ENCODE peak calls at places on chromosomes 12 and 14, in four cellular contexts. M is iris pigment epithelial cell, C is pons, E is sciatic nerve. H is an unnamed sample.

GRCh38 chr14:106318700-106319099 is 792.3 kb downstream of the TMEM121 start:
- DNase-seq in M (no peak), C (no peak), E (no peak), H (no peak)

GRCh38 chr12:8968761-8969160 is 19.3 kb upstream of the M6PR start:
- DNase-seq in M (no peak), C (no peak), E (no peak), H (no peak)

GRCh38 chr12:123431951-123432886 is 4.3 kb downstream of the RILPL2 start:
- DNase-seq in M (no peak), C (no peak), E (no peak), H (no peak)

GRCh38 chr12:48865141-48865440 is 579 bp downstream of the RND1 start:
- DNase-seq in M (no peak), C (no peak), E (no peak), H (no peak)

GRCh38 chr14:31692376-31692781 is 131.2 kb downstream of the NUBPL start:
- DNase-seq in M (peak; percentile 9), C (peak; percentile 6), E (no peak), H (no peak)

GRCh38 chr12:2290516-2291065 is 237.8 kb downstream of the CACNA1C start:
- DNase-seq in M (no peak), C (no peak), E (no peak), H (peak; percentile 24)

GRCh38 chr12:126773012-126773411 is 1494.0 kb upstream of the TMEM132C start:
- DNase-seq in M (no peak), C (no peak), E (no peak), H (no peak)

GRCh38 chr14:74663884-74664283 is 49.0 kb downstream of the AREL1 start:
- DNase-seq in M (peak; percentile 54), C (no peak), E (no peak), H (no peak)

GRCh38 chr12:95385246-95385645 is 88.7 kb upstream of the METAP2 start:
- DNase-seq in M (peak; percentile 83), C (peak; percentile 23), E (no peak), H (no peak)

GRCh38 chr12:52769354-52769753 is 7.8 kb downstream of the KRT76 start:
- DNase-seq in M (no peak), C (no peak), E (no peak), H (no peak)

GRCh38 chr14:73752297-73752992 is 38.3 kb upstream of the PNMA1 start:
- DNase-seq in M (peak; percentile 44), C (peak; percentile 59), E (no peak), H (peak; percentile 93)

GRCh38 chr14:100862793-100863192 is 36.9 kb downstream of the MEG3 start:
- DNase-seq in M (no peak), C (no peak), E (no peak), H (no peak)

GRCh38 chr12:115710104-115710564 is 567.4 kb downstream of the MED13L start:
- DNase-seq in M (peak; percentile 63), C (no peak), E (peak; percentile 65), H (no peak)

GRCh38 chr14:105329411-105330200 is 15.1 kb downstream of the PACS2 start:
- DNase-seq in M (no peak), C (no peak), E (no peak), H (no peak)

GRCh38 chr12:63206494-63206893 is 55.5 kb upstream of the AVPR1A start:
- DNase-seq in M (no peak), C (no peak), E (no peak), H (no peak)

H was measured in left lobe of liver.